ENCODE peak calls at places on chromosomes 12 and 14, in five cellular contexts. D, H, K, F and U are unnamed samples.

GRCh38 chr14:94145902-94146527 is 16.6 kb upstream of the IFI27L2 start:
- DNase-seq in D (no peak), H (no peak), K (no peak), F (no peak), U (no peak)

GRCh38 chr12:102971227-102971626 is 13.8 kb downstream of the ASCL1 start:
- DNase-seq in D (no peak), H (no peak), K (no peak), F (no peak), U (no peak)

GRCh38 chr14:98822917-98823316 is 449.1 kb downstream of the BCL11B start:
- DNase-seq in D (no peak), H (no peak), K (no peak), F (no peak), U (no peak)

GRCh38 chr12:102851246-102851645 is 65.8 kb downstream of the PAH start:
- DNase-seq in D (no peak), H (no peak), K (no peak), F (no peak), U (no peak)

GRCh38 chr12:89370850-89371249 is 18.5 kb upstream of the DUSP6 start:
- DNase-seq in D (no peak), H (no peak), K (no peak), F (no peak), U (peak; percentile 9)

GRCh38 chr14:104998801-104999200 is 13.2 kb downstream of the CLBA1 start:
- DNase-seq in D (no peak), H (no peak), K (no peak), F (no peak), U (no peak)

GRCh38 chr14:94545131-94545841 is 16.0 kb upstream of the SERPINA4 start:
- DNase-seq in D (no peak), H (no peak), K (no peak), F (no peak), U (no peak)

GRCh38 chr12:5688226-5688625 is 256.3 kb downstream of the NTF3 start:
- DNase-seq in D (no peak), H (no peak), K (no peak), F (no peak), U (no peak)

GRCh38 chr14:94100847-94101246 is 9.7 kb upstream of the IFI27 start:
- DNase-seq in D (peak; percentile 84), H (no peak), K (no peak), F (no peak), U (peak; percentile 48)

GRCh38 chr12:6072302-6072752 is 52.1 kb downstream of the VWF start:
- DNase-seq in D (peak; percentile 63), H (no peak), K (no peak), F (no peak), U (no peak)

GRCh38 chr12:20105938-20106337 is 262.4 kb upstream of the PDE3A start:
- DNase-seq in D (peak; percentile 65), H (no peak), K (no peak), F (no peak), U (no peak)

GRCh38 chr12:113174461-113175384 is 10.6 kb downstream of the DDX54 start:
- DNase-seq in D (peak; percentile 89), H (no peak), K (peak; percentile 59), F (peak; percentile 70), U (peak; percentile 56)

GRCh38 chr14:79899610-79900009 is 311.7 kb downstream of the DIO2 start:
- DNase-seq in D (no peak), H (no peak), K (no peak), F (no peak), U (no peak)

DNA sequence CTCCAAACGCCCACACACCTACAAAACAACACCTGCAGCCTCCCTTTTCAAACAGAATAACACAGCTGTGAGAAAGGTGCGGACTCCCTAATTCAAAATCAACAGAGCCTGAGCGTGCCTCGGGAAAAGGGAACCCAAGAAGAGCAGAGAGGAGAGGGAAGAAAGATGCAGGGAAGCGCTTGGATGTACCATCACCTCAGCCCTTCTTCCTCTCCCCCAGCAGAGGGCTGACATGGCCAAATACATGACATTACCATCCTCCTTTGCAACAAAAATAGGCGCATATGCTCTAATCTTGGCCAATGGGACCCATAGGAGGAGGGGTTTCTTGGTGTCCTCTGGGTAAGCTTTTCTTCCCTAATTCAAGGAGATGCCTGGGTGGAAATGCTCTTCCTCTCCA is 78.0 kb downstream of the CPSF2 start:
- DNase-seq in D (no peak), H (no peak), K (no peak), F (no peak), U (no peak)
- H3K27me3 ChIP-seq in D (peaks cover 53% of the 10 kb centered on the region), H (no peaks in the 10 kb centered on the region), K (no peaks in the 10 kb centered on the region), F (no peaks in the 10 kb centered on the region), U (no peaks in the 10 kb centered on the region)

DNA sequence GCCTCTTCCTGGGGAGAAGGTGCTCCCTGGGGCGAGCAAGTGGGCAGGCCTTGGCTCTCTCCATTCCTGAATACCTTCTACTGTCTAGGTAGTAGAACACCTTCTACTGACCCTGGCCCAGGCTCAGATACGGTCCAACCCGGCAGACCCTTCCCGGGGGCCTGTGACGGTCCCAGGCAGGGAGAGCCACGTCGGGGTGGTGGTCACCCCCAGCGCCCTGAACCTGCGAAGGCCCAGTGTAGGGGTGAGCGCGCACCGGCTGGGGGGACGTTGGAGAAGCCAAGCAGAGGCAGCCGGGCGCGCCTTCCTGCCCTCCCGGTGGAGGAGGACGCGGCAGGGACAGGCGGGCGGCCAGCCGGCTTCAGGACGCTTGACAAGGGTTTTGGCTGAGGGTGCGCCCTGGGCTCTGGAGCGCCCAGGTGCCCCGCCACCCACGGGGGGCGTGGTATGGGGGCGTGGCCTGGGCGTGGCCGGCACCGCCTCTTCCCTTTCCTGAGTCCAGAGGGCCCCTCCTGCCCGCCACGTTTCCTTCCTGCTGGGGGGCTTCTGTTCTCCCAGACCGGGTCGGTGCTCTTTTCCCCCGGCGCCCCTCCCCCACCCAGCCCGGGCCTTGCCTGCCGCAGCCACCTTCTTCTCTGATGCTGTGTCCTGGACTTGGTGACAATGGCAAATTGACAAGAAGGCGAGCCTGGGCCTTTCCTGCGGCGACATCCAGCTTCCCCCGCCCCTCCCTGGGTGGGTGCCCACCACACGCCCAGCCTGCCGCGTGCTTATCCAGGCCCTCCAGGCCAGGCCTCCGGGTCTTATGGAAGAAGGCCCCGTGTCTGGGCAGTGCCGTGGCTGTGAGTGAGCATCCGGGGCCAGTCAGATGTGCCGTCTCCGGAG is 24.5 kb upstream of the PPP1R13B start:
- DNase-seq in D (no peak), H (no peak), K (peak; percentile 32), F (no peak), U (no peak)
- H3K4me3 ChIP-seq in D (no peak overlapping the region), H (peak overlapping the region; percentile 72), K (no peak overlapping the region), F (peak overlapping the region; percentile 17), U (no peak overlapping the region)

DNA sequence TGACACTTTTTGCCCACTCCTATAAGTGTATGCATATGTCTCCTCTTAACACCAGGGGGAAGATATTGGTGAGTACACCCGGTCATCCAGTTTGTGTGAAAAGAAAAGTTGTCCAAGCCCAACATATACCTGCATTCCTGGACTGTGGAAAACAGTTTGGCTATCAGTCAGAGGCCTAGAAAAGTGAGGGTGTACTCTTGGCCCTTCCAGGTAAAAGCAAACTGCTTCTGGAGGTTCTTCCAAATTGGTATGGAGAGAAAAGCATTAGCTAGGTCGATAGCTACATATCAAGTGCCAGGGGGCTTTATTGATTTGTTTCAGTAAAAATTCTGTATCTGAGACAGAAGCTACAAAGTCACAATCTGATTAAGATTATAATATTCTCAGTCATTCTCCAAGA is 144.0 kb downstream of the SPTSSA start:
- DNase-seq in D (no peak), H (no peak), K (no peak), F (no peak), U (no peak)
- H3K27me3 ChIP-seq in D (peaks cover 40% of the 10 kb centered on the region), H (no peaks in the 10 kb centered on the region), K (no peaks in the 10 kb centered on the region), F (no peaks in the 10 kb centered on the region), U (no peaks in the 10 kb centered on the region)

GRCh38 chr12:123270380-123271181 is 1.1 kb downstream of the CDK2AP1 start:
- DNase-seq in D (peak; percentile 53), H (no peak), K (no peak), F (no peak), U (peak; percentile 40)
- H3K4me3 ChIP-seq in D (peak overlapping the region; percentile 83), H (peak overlapping the region; percentile 94), K (peak overlapping the region; percentile 64), F (peak overlapping the region; percentile 77), U (peak overlapping the region; percentile 73)

GRCh38 chr12:53937099-53937498 is 1.5 kb upstream of the HOXC13 start:
- DNase-seq in D (no peak), H (no peak), K (no peak), F (no peak), U (no peak)
- H3K27me3 ChIP-seq in D (peaks cover 78% of the 10 kb centered on the region), H (peaks cover 57% of the 10 kb centered on the region), K (peaks cover 96% of the 10 kb centered on the region), F (peaks cover 23% of the 10 kb centered on the region), U (no peaks in the 10 kb centered on the region)

GRCh38 chr14:73743431-73743931 is 29.3 kb upstream of the PNMA1 start:
- DNase-seq in D (no peak), H (no peak), K (no peak), F (no peak), U (no peak)
- H3K4me3 ChIP-seq in D (no peak overlapping the region), H (peak overlapping the region; percentile 2), K (no peak overlapping the region), F (no peak overlapping the region), U (no peak overlapping the region)

DNA sequence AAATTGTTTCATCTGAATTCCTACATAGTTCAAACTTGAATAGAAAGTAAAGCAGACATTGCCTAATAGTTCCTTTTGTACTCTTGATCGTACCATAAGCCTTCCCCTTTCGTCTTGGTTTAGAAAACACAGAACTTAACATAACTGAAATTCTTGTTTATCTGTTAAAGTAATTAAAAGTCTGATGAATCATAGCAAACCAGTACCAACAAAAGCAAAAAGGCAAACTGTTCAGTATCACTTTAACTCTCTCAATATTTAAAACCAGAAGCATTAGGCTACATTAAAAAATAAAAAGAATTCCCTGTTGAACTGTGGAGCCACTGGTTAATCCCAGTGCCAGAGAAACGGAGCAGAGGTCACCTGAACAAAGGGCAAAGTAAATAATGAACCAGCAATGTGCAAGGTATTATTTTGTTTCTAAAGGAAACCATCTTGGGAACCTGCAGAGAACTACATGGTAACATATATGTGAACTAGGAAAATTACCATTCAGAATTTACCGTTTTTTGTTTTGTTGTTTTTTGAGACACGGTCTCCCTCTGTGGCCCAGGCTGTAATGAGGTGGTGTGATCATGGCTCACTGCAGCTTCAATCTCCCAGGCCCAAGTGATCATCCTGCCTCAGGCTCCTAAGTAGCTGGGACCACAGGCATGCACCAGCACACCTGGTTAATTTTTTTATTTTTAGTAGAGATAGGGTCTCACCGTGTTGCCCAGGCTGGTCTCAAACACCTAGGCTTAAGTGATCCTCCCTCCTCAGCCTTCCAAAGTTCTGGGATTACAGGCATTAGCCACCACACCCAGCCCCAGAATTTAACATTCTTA is 17.1 kb upstream of the HIGD1C start:
- DNase-seq in D (peak; percentile 88), H (no peak), K (no peak), F (no peak), U (no peak)
- H3K27me3 ChIP-seq in D (no peaks in the 10 kb centered on the region), H (no peaks in the 10 kb centered on the region), K (no peaks in the 10 kb centered on the region), F (no peaks in the 10 kb centered on the region), U (no peaks in the 10 kb centered on the region)